ENCODE peak calls at places on chromosomes 5 and 9, in ten cellular contexts. A is fibroblast of lung; N is NCI-H510A treated with DMSO at 0.1 percent for 48 hours; W is SJSA1; B is nephron progenitor cell; J is T-helper 9 cell; F is CD8-positive, alpha-beta memory T cell; R is stimulated activated CD8-positive, alpha-beta memory T cell treated with anti-CD3 and anti-CD28 coated beads, Interleukin-4, amount 100 ng/mL, for 24 hours; Q is cardiac fibroblast; E is left colon. O is an unnamed sample.

GRCh38 chr5:154444559-154445421 is 1.0 kb upstream of the SAP30L start:
- DNase-seq in F (no peak), B (peak; percentile 39), N (peak; percentile 21), Q (no peak), J (peak; percentile 3), W (peak; percentile 48), E (peak; percentile 35), R (no peak), A (peak; percentile 5), O (no peak)

GRCh38 chr5:82422751-82423181 is 144.6 kb upstream of the RPS23 start:
- DNase-seq in A (peak; percentile 43), R (no peak), Q (peak; percentile 75), F (no peak), W (no peak), N (no peak), E (no peak), B (no peak), J (no peak), O (no peak)

GRCh38 chr5:45038366-45038987 is 229.7 kb downstream of the MRPS30 start:
- DNase-seq in Q (peak; percentile 30), N (peak; percentile 35), W (no peak), F (no peak), J (no peak), B (peak; percentile 4), R (no peak), A (peak; percentile 25), E (no peak), O (peak; percentile 29)

GRCh38 chr9:78032599-78033457 is 1.2 kb upstream of the GNAQ start:
- DNase-seq in F (no peak), J (no peak), R (no peak), B (no peak), E (no peak), A (no peak), Q (no peak), W (no peak), N (peak; percentile 34), O (peak; percentile 32)

GRCh38 chr5:77280036-77280435 is 69.6 kb downstream of the PDE8B start:
- DNase-seq in N (peak; percentile 23), F (no peak), B (no peak), E (no peak), R (no peak), W (no peak), Q (no peak), J (no peak), A (no peak), O (no peak)

GRCh38 chr9:122346478-122347347 is 24.1 kb upstream of the PTGS1 start:
- DNase-seq in J (no peak), R (no peak), F (no peak), E (peak; percentile 65), N (peak; percentile 33), A (no peak), Q (peak; percentile 32), B (peak; percentile 64), W (no peak), O (no peak)

GRCh38 chr5:38433160-38433861 is 123.1 kb downstream of the LIFR start:
- DNase-seq in J (no peak), R (no peak), A (peak; percentile 94), B (no peak), N (no peak), F (no peak), E (no peak), Q (peak; percentile 95), W (no peak), O (peak; percentile 51)

GRCh38 chr9:89161221-89161620 is 17.4 kb downstream of the SHC3 start:
- DNase-seq in E (no peak), B (no peak), F (no peak), R (no peak), Q (no peak), A (no peak), N (no peak), J (no peak), W (no peak), O (no peak)

GRCh38 chr5:132815454-132815853 is 2.4 kb downstream of the SOWAHA start:
- DNase-seq in N (no peak), W (no peak), A (peak; percentile 66), J (no peak), Q (no peak), B (no peak), F (no peak), E (no peak), R (no peak), O (no peak)

GRCh38 chr5:14142856-14143508 is at the start of gene TRIO:
- DNase-seq in J (peak; percentile 59), B (peak; percentile 97), W (peak; percentile 95), F (peak; percentile 64), N (peak; percentile 93), E (peak; percentile 95), R (peak; percentile 73), A (peak; percentile 93), Q (peak; percentile 94), O (peak; percentile 85)

GRCh38 chr5:75275736-75276135 is 39.1 kb upstream of the ANKRD31 start:
- DNase-seq in W (no peak), F (no peak), R (no peak), B (no peak), A (no peak), N (no peak), Q (no peak), J (no peak), E (no peak), O (no peak)

GRCh38 chr9:87445646-87446045 is 52.0 kb upstream of the DAPK1 start:
- DNase-seq in W (no peak), A (peak; percentile 5), J (no peak), N (peak; percentile 1), Q (peak; percentile 51), E (peak; percentile 16), B (peak; percentile 26), F (no peak), R (no peak), O (peak; percentile 60)

GRCh38 chr5:68285857-68286611 is 70.5 kb downstream of the PIK3R1 start:
- DNase-seq in W (no peak), J (no peak), F (no peak), R (no peak), B (no peak), N (peak; percentile 27), E (no peak), Q (peak; percentile 80), A (peak; percentile 75), O (peak; percentile 40)

GRCh38 chr5:1414311-1415058 is 30.8 kb downstream of the SLC6A3 start:
- DNase-seq in F (peak; percentile 13), N (no peak), R (no peak), E (no peak), B (no peak), A (no peak), J (no peak), Q (no peak), W (no peak), O (no peak)

GRCh38 chr9:38183994-38184568 is 115.1 kb upstream of the SHB start:
- DNase-seq in F (no peak), W (no peak), A (peak; percentile 26), Q (peak; percentile 48), E (no peak), N (no peak), J (no peak), B (no peak), R (no peak), O (no peak)

GRCh38 chr5:112109331-112109993 is 309.6 kb downstream of the EPB41L4A start:
- DNase-seq in B (peak; percentile 4), N (no peak), J (no peak), A (peak; percentile 92), W (no peak), R (no peak), F (no peak), Q (peak; percentile 94), E (peak; percentile 5), O (no peak)

GRCh38 chr9:1913931-1914330 is 101.2 kb upstream of the SMARCA2 start:
- DNase-seq in F (no peak), E (no peak), A (no peak), B (no peak), Q (no peak), R (no peak), W (no peak), N (no peak), J (no peak), O (peak; percentile 7)

GRCh38 chr5:102916114-102916513 is 161.0 kb downstream of the PAM start:
- DNase-seq in E (no peak), R (no peak), A (peak; percentile 70), N (no peak), F (no peak), J (no peak), W (no peak), Q (no peak), B (no peak), O (no peak)

GRCh38 chr9:87704342-87704741 is 21.6 kb upstream of the CTSL start:
- DNase-seq in R (no peak), Q (no peak), J (no peak), N (no peak), F (no peak), A (no peak), E (no peak), W (no peak), B (no peak), O (no peak)

GRCh38 chr5:151706906-151707305 is 20.2 kb upstream of the SPARC start:
- DNase-seq in F (no peak), W (no peak), J (no peak), A (no peak), N (no peak), B (no peak), Q (no peak), E (no peak), R (no peak), O (no peak)

GRCh38 chr5:98927988-98928801 is 612 bp downstream of the CHD1 start:
- DNase-seq in W (peak; percentile 80), F (peak; percentile 30), E (peak; percentile 77), A (peak; percentile 73), J (peak; percentile 43), R (peak; percentile 23), N (peak; percentile 5), Q (peak; percentile 76), B (peak; percentile 77), O (peak; percentile 57)

GRCh38 chr5:54610197-54610898 is 92.8 kb downstream of the SNX18 start:
- DNase-seq in B (no peak), Q (peak; percentile 59), E (no peak), R (no peak), F (peak; percentile 15), A (no peak), W (no peak), N (no peak), J (no peak), O (peak; percentile 18)

GRCh38 chr5:96870094-96871021 is 5.9 kb upstream of the ERAP2 start:
- DNase-seq in J (no peak), Q (no peak), E (no peak), W (no peak), B (no peak), R (no peak), N (no peak), F (no peak), A (no peak), O (no peak)

GRCh38 chr9:2040828-2041227 is 25.7 kb downstream of the SMARCA2 start:
- DNase-seq in R (no peak), J (no peak), Q (no peak), N (no peak), F (no peak), E (no peak), A (no peak), W (no peak), B (no peak), O (no peak)

GRCh38 chr5:157669701-157670097 is 1.6 kb upstream of the C5orf52 start:
- DNase-seq in W (peak; percentile 39), R (no peak), B (no peak), N (no peak), Q (no peak), E (peak; percentile 28), F (no peak), A (no peak), J (no peak), O (no peak)

GRCh38 chr5:108432024-108432423 is 50.1 kb upstream of the FBXL17 start:
- DNase-seq in N (no peak), Q (no peak), E (no peak), A (no peak), W (no peak), J (no peak), R (no peak), B (no peak), F (no peak), O (no peak)

O was measured in foreskin melanocyte.